ENCODE peak calls at places on chromosomes 6 and 20, in nine cellular contexts. One of them, this sample, is unnamed.

GRCh38 chr6:148989585-148989984 is 242.8 kb downstream of the UST start:
- DNase-seq in RWPE1: no peak
- DNase-seq in tibial nerve: no peak
- DNase-seq in right atrium auricular region: no peak
- DNase-seq in neural progenitor cell: no peak
- DNase-seq in heart left ventricle: no peak
- DNase-seq in suprapubic skin: no peak
- DNase-seq in breast epithelium: no peak
- DNase-seq in mesenchymal stem cell: no peak
- DNase-seq in this sample: no peak

GRCh38 chr6:141026504-141026903 is 1106.2 kb upstream of the GJE1 start:
- DNase-seq in mesenchymal stem cell: no peak
- DNase-seq in breast epithelium: no peak
- DNase-seq in tibial nerve: no peak
- DNase-seq in neural progenitor cell: no peak
- DNase-seq in RWPE1: no peak
- DNase-seq in right atrium auricular region: no peak
- DNase-seq in suprapubic skin: no peak
- DNase-seq in heart left ventricle: no peak
- DNase-seq in this sample: peak

GRCh38 chr6:148617522-148617921 is 129.3 kb upstream of the UST start:
- DNase-seq in suprapubic skin: no peak
- DNase-seq in heart left ventricle: no peak
- DNase-seq in tibial nerve: no peak
- DNase-seq in breast epithelium: no peak
- DNase-seq in right atrium auricular region: no peak
- DNase-seq in mesenchymal stem cell: peak
- DNase-seq in neural progenitor cell: no peak
- DNase-seq in RWPE1: no peak
- DNase-seq in this sample: no peak

GRCh38 chr20:64074184-64074789 is 5.0 kb downstream of the RGS19 start:
- DNase-seq in RWPE1: no peak
- DNase-seq in suprapubic skin: no peak
- DNase-seq in heart left ventricle: no peak
- DNase-seq in right atrium auricular region: no peak
- DNase-seq in tibial nerve: no peak
- DNase-seq in neural progenitor cell: no peak
- DNase-seq in breast epithelium: no peak
- DNase-seq in mesenchymal stem cell: no peak
- DNase-seq in this sample: no peak

GRCh38 chr6:168582581-168582981 is 141.6 kb downstream of the SMOC2 start:
- DNase-seq in mesenchymal stem cell: no peak
- DNase-seq in right atrium auricular region: no peak
- DNase-seq in suprapubic skin: no peak
- DNase-seq in breast epithelium: no peak
- DNase-seq in heart left ventricle: no peak
- DNase-seq in RWPE1: no peak
- DNase-seq in tibial nerve: no peak
- DNase-seq in neural progenitor cell: no peak
- DNase-seq in this sample: no peak

GRCh38 chr6:27468334-27468733 is 4.6 kb downstream of the ZNF184 start:
- DNase-seq in tibial nerve: no peak
- DNase-seq in mesenchymal stem cell: peak
- DNase-seq in neural progenitor cell: no peak
- DNase-seq in breast epithelium: no peak
- DNase-seq in suprapubic skin: no peak
- DNase-seq in RWPE1: no peak
- DNase-seq in heart left ventricle: no peak
- DNase-seq in right atrium auricular region: no peak
- DNase-seq in this sample: no peak

GRCh38 chr6:7640607-7641577 is 50.9 kb downstream of the SNRNP48 start:
- DNase-seq in neural progenitor cell: no peak
- DNase-seq in right atrium auricular region: no peak
- DNase-seq in heart left ventricle: no peak
- DNase-seq in mesenchymal stem cell: peak
- DNase-seq in RWPE1: peak
- DNase-seq in tibial nerve: no peak
- DNase-seq in breast epithelium: no peak
- DNase-seq in suprapubic skin: no peak
- DNase-seq in this sample: peak

GRCh38 chr6:114467931-114468330 is 125.1 kb upstream of the HS3ST5 start:
- DNase-seq in neural progenitor cell: no peak
- DNase-seq in tibial nerve: no peak
- DNase-seq in heart left ventricle: no peak
- DNase-seq in breast epithelium: no peak
- DNase-seq in suprapubic skin: no peak
- DNase-seq in mesenchymal stem cell: no peak
- DNase-seq in right atrium auricular region: no peak
- DNase-seq in RWPE1: no peak
- DNase-seq in this sample: no peak

GRCh38 chr6:107118976-107119375 is 3.7 kb upstream of the BEND3 start:
- DNase-seq in breast epithelium: no peak
- DNase-seq in tibial nerve: no peak
- DNase-seq in neural progenitor cell: no peak
- DNase-seq in suprapubic skin: no peak
- DNase-seq in RWPE1: no peak
- DNase-seq in heart left ventricle: no peak
- DNase-seq in mesenchymal stem cell: no peak
- DNase-seq in right atrium auricular region: no peak
- DNase-seq in this sample: no peak

DNA sequence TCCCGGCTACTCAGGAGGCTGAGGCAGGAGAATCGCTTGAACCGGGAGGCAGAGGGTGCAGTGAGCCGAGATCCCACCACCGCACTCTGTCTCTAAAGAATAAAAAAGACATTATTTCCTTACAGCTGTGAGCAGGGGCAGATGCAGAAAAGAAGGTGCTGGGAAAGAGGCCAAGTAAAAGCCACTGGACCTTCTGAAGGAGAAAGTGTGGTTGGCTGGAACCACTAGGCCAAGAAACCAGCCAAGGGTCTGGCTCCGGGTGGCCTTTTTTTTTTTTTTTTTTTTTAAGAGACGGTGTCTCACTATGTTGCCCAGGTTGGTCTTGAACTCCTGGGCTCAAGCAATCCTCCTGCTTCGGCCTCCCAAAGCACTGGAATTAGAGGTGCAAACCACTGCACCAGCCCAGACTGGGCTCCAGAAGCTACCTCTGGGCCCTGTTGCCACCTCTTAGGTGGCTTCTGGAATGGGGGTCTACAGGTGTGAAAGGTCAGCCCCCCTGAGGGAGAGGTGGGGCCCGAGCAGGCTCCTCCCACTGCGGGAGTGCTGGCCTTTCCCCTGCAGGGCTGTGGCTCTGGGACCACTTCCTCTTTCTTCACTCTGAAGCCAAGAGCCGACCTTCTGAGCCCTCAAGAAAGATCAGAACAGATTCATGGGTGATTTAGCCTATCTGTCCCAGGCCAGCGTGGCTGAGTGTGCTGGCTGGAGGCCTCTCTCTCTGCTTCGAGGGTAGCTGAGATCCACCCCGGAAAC is at the start of gene FGD2:
- DNase-seq in tibial nerve: no peak
- DNase-seq in breast epithelium: no peak
- DNase-seq in heart left ventricle: no peak
- DNase-seq in right atrium auricular region: no peak
- DNase-seq in neural progenitor cell: no peak
- DNase-seq in RWPE1: no peak
- DNase-seq in mesenchymal stem cell: no peak
- DNase-seq in suprapubic skin: no peak
- DNase-seq in this sample: no peak
- H3K27ac ChIP-seq in tibial nerve: no peak
- H3K27ac ChIP-seq in breast epithelium: no peak
- H3K27ac ChIP-seq in heart left ventricle: no peak
- H3K27ac ChIP-seq in right atrium auricular region: no peak
- H3K27ac ChIP-seq in neural progenitor cell: no peak
- H3K27ac ChIP-seq in RWPE1: peak
- H3K27ac ChIP-seq in mesenchymal stem cell: peak
- H3K27ac ChIP-seq in suprapubic skin: peak
- H3K27ac ChIP-seq in this sample: no peak

GRCh38 chr6:41779336-41779735 is 364 bp downstream of the FRS3 start:
- DNase-seq in mesenchymal stem cell: peak
- DNase-seq in neural progenitor cell: no peak
- DNase-seq in tibial nerve: no peak
- DNase-seq in breast epithelium: no peak
- DNase-seq in RWPE1: no peak
- DNase-seq in suprapubic skin: no peak
- DNase-seq in right atrium auricular region: no peak
- DNase-seq in heart left ventricle: no peak
- DNase-seq in this sample: no peak

GRCh38 chr6:41777886-41778285 is 1.8 kb downstream of the FRS3 start:
- DNase-seq in right atrium auricular region: no peak
- DNase-seq in RWPE1: no peak
- DNase-seq in neural progenitor cell: no peak
- DNase-seq in breast epithelium: no peak
- DNase-seq in tibial nerve: no peak
- DNase-seq in mesenchymal stem cell: no peak
- DNase-seq in suprapubic skin: peak
- DNase-seq in heart left ventricle: no peak
- DNase-seq in this sample: no peak

GRCh38 chr6:41780623-41781301 is at the start of gene PRICKLE4:
- DNase-seq in suprapubic skin: no peak
- DNase-seq in mesenchymal stem cell: peak
- DNase-seq in breast epithelium: no peak
- DNase-seq in tibial nerve: peak
- DNase-seq in right atrium auricular region: peak
- DNase-seq in neural progenitor cell: peak
- DNase-seq in RWPE1: peak
- DNase-seq in heart left ventricle: peak
- DNase-seq in this sample: no peak

GRCh38 chr6:41779793-41780622 is at the start of gene FRS3:
- DNase-seq in RWPE1: peak
- DNase-seq in tibial nerve: peak
- DNase-seq in mesenchymal stem cell: peak
- DNase-seq in right atrium auricular region: peak
- DNase-seq in breast epithelium: peak
- DNase-seq in neural progenitor cell: peak
- DNase-seq in heart left ventricle: peak
- DNase-seq in suprapubic skin: peak
- DNase-seq in this sample: no peak

DNA sequence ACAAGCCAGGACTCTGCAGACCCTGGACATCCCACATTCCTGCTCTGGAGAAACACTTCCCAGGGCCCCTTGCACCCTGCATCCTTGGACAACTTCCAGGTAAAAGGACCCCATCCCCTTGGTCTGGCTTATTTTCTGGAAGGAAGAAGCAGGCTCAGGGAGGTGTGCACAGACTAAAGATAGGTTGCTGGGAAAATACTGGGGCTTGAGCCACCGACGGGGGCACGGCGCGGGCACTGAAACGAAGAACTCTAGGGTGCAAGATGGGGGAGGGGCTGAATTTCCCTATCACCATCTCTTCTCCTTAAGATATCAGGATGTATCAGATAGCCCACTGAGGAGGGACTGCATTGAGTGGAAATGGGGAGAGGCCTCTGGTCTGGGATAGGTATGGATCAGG is 805 bp downstream of the FRS3 start:
- DNase-seq in right atrium auricular region: no peak
- DNase-seq in heart left ventricle: no peak
- DNase-seq in mesenchymal stem cell: no peak
- DNase-seq in RWPE1: no peak
- DNase-seq in neural progenitor cell: no peak
- DNase-seq in breast epithelium: no peak
- DNase-seq in suprapubic skin: no peak
- DNase-seq in tibial nerve: no peak
- DNase-seq in this sample: no peak
- H3K27ac ChIP-seq in right atrium auricular region: no peak
- H3K27ac ChIP-seq in heart left ventricle: no peak
- H3K27ac ChIP-seq in mesenchymal stem cell: no peak
- H3K27ac ChIP-seq in RWPE1: peak
- H3K27ac ChIP-seq in neural progenitor cell: no peak
- H3K27ac ChIP-seq in breast epithelium: no peak
- H3K27ac ChIP-seq in suprapubic skin: no peak
- H3K27ac ChIP-seq in tibial nerve: peak
- H3K27ac ChIP-seq in this sample: no peak

GRCh38 chr6:165106261-165106660 is 203.1 kb downstream of the C6orf118 start:
- DNase-seq in suprapubic skin: no peak
- DNase-seq in tibial nerve: no peak
- DNase-seq in heart left ventricle: no peak
- DNase-seq in breast epithelium: no peak
- DNase-seq in neural progenitor cell: no peak
- DNase-seq in right atrium auricular region: no peak
- DNase-seq in RWPE1: peak
- DNase-seq in mesenchymal stem cell: no peak
- DNase-seq in this sample: peak
- H3K27ac ChIP-seq in suprapubic skin: no peak
- H3K27ac ChIP-seq in tibial nerve: no peak
- H3K27ac ChIP-seq in heart left ventricle: no peak
- H3K27ac ChIP-seq in breast epithelium: no peak
- H3K27ac ChIP-seq in neural progenitor cell: no peak
- H3K27ac ChIP-seq in right atrium auricular region: no peak
- H3K27ac ChIP-seq in RWPE1: no peak
- H3K27ac ChIP-seq in mesenchymal stem cell: no peak
- H3K27ac ChIP-seq in this sample: peak

GRCh38 chr20:41232971-41233926 is 84.3 kb downstream of the ZHX3 start:
- DNase-seq in tibial nerve: no peak
- DNase-seq in suprapubic skin: no peak
- DNase-seq in RWPE1: peak
- DNase-seq in heart left ventricle: no peak
- DNase-seq in right atrium auricular region: no peak
- DNase-seq in mesenchymal stem cell: peak
- DNase-seq in breast epithelium: no peak
- DNase-seq in neural progenitor cell: no peak
- DNase-seq in this sample: no peak
- H3K27ac ChIP-seq in tibial nerve: peak
- H3K27ac ChIP-seq in suprapubic skin: peak
- H3K27ac ChIP-seq in RWPE1: peak
- H3K27ac ChIP-seq in heart left ventricle: peak
- H3K27ac ChIP-seq in right atrium auricular region: peak
- H3K27ac ChIP-seq in mesenchymal stem cell: no peak
- H3K27ac ChIP-seq in breast epithelium: peak
- H3K27ac ChIP-seq in neural progenitor cell: no peak
- H3K27ac ChIP-seq in this sample: peak